ENCODE peak calls at places on chromosomes 1 and 21, in eight cellular contexts. H is colonic mucosa, X is pancreas, C is MM.1S, V is GM12865, W is PC-3, S is spleen, Z is astrocyte. I is an unnamed sample.

GRCh38 chr1:226281058-226281457 is 27.9 kb downstream of the LIN9 start:
- DNase-seq in H (no peak), X (no peak), C (no peak), V (no peak), W (no peak), S (no peak), Z (no peak), I (no peak)

GRCh38 chr1:89871768-89872473 is 51.1 kb downstream of the LRRC8D start:
- DNase-seq in H (no peak), X (no peak), C (no peak), V (no peak), W (no peak), S (no peak), Z (no peak), I (no peak)

GRCh38 chr1:91827094-91828006 is 58.6 kb downstream of the TGFBR3 start:
- DNase-seq in H (peak), X (no peak), C (no peak), V (no peak), W (no peak), S (no peak), Z (no peak), I (no peak)

GRCh38 chr21:41975391-41976272 is 21.8 kb upstream of the C2CD2 start:
- DNase-seq in H (peak), X (no peak), C (no peak), V (no peak), W (no peak), S (peak), Z (no peak), I (no peak)

GRCh38 chr1:227884370-227885134 is 63.2 kb downstream of the WNT9A start:
- DNase-seq in H (peak), X (peak), C (no peak), V (no peak), W (no peak), S (peak), Z (no peak), I (no peak)

GRCh38 chr1:22636369-22636768 is at the start of gene C1QA:
- DNase-seq in H (peak), X (no peak), C (no peak), V (no peak), W (no peak), S (peak), Z (no peak), I (no peak)

GRCh38 chr1:60102691-60103090 is 29.1 kb upstream of the C1orf87 start:
- DNase-seq in H (no peak), X (no peak), C (no peak), V (no peak), W (no peak), S (no peak), Z (no peak), I (no peak)

GRCh38 chr1:45356186-45356585 is 15.9 kb upstream of the MUTYH start:
- DNase-seq in H (no peak), X (no peak), C (no peak), V (no peak), W (peak), S (no peak), Z (no peak), I (no peak)

GRCh38 chr1:167833904-167834303 is 80.0 kb downstream of the ADCY10 start:
- DNase-seq in H (no peak), X (no peak), C (no peak), V (no peak), W (no peak), S (no peak), Z (no peak), I (no peak)

GRCh38 chr21:33940164-33940563 is 24.6 kb upstream of the ATP5PO start:
- DNase-seq in H (no peak), X (no peak), C (no peak), V (no peak), W (no peak), S (no peak), Z (peak), I (no peak)

GRCh38 chr1:25771246-25772114 is 28.5 kb upstream of the SELENON start:
- DNase-seq in H (peak), X (peak), C (no peak), V (no peak), W (no peak), S (peak), Z (peak), I (no peak)

GRCh38 chr21:25708467-25709065 is 26.1 kb downstream of the ATP5PF start:
- DNase-seq in H (peak), X (no peak), C (peak), V (peak), W (peak), S (no peak), Z (peak), I (no peak)

DNA sequence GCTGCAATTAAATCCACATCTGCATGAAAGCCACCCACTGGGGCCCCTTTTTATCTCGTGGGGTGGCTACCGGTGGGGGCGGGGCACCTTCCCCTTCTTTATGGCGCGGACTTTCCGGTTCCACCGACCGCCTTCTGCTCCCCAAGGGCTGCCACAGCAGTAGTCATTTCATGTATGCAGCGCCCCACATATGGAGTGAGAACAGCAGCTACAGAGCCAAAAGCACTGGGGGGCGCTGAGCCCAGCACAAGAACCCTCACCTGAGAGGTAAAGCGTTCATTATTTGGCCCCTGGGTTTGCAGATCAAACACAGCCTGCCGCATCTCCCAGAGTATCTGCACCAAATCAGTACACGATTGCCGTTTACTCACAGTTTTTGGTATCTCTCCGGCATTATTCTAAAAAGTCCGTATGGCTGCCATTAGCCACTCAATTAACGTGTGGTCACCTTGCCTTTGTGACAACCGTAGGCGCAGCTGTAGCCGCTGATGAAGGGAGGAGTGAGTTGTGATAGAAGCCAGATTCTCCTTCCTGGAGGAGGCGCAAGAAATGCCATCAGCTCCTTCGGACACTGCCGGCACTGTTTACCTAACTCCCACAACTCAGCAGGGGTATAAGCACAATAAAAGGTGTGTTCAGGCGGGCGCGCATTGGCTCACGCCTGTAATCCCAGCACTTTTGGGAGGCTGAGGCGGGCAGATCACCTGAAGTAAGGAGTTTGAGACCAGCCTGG is 30.4 kb upstream of the CR2 start:
- DNase-seq in H (no peak), X (no peak), C (no peak), V (peak), W (peak), S (no peak), Z (no peak), I (no peak)
- TF ChIP-seq CTCF in H (no peak), X (no peak), C (no peak), V (no peak), W (no peak), S (no peak), Z (no peak), I (no peak)

DNA sequence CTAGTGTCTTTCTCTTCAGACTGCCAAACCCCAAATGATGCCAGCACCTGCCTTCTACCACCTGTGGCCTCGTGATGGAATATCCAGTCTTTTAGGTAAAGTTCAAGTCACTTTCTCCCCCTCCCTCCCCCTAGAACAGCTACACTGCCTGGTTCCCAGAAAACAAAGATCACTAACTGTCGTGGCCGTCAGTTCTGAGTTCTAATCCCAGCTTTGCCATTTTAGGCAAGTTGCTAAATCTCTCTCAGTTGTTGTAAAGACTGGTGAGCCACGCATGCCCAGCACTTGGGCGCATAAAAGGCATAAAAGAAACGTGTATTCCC is 648 bp upstream of the TRAPPC3 start:
- DNase-seq in H (no peak), X (no peak), C (no peak), V (no peak), W (no peak), S (no peak), Z (no peak), I (no peak)
- H3K4me3 ChIP-seq in H (no peak), X (no peak), C (peak), V (peak), W (peak), S (peak), Z (peak), I (no peak)

GRCh38 chr1:198788561-198789064 is 149.8 kb downstream of the PTPRC start:
- DNase-seq in H (no peak), X (no peak), C (no peak), V (peak), W (peak), S (no peak), Z (no peak), I (no peak)
- TF ChIP-seq CTCF in H (no peak), X (no peak), C (peak), V (no peak), W (peak), S (no peak), Z (peak), I (peak)

GRCh38 chr1:86916752-86917151 is 2.3 kb downstream of the HS2ST1 start:
- DNase-seq in H (no peak), X (no peak), C (no peak), V (no peak), W (no peak), S (no peak), Z (no peak), I (no peak)
- H3K4me3 ChIP-seq in H (no peak), X (no peak), C (no peak), V (peak), W (peak), S (no peak), Z (no peak), I (no peak)

DNA sequence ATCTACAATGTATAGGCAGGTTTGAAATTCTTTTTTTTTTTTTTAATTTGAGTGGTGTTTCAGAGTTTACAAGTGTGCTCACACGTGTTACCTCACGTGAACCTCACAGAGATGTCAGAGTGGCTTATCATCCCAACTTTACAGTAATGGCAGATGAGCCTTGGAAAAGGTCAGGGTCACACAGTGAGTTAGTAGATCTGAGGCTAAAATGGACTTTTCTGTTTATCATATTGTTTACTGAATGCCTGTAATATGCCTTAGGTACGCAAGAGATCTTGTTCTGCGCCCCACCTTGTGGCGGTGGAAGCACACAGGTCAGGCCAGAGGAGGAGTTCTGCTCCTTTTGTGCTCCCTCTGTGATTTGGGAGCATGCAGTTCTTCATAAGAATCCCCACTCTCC is 80.0 kb downstream of the DYRK1A start:
- DNase-seq in H (no peak), X (no peak), C (no peak), V (no peak), W (no peak), S (no peak), Z (no peak), I (no peak)
- TF ChIP-seq CTCF in H (no peak), X (no peak), C (no peak), V (no peak), W (peak), S (no peak), Z (no peak), I (no peak)

I was measured in BJ.